ENCODE peak calls at places on chromosomes 5 and 9, in ten cellular contexts. A is activated effector memory CD4-positive, alpha-beta T cell treated with anti-CD3 and anti-CD28 coated beads, Interleukin-2, amount 50 U/mL, for 16 hours; P is activated T-cell treated with anti-CD3 and anti-CD28 coated beads, Interleukin-2, amount 50 U/mL, for 4 hours; H is kidney epithelial cell; U is Caco-2; K is activated naive CD4-positive, alpha-beta T cell; S is iris pigment epithelial cell; D is stimulated activated CD4-positive, alpha-beta T cell treated with anti-CD3 and anti-CD28 coated beads, TNF-alpha, amount 100 ng/mL, for 24 hours; W is M059J; F is AG09309. R is an unnamed sample.

GRCh38 chr5:71957431-71957934 is 149.8 kb upstream of the MAP1B start:
- DNase-seq in W (no peak), P (no peak), A (no peak), S (no peak), D (no peak), U (no peak), K (no peak), F (no peak), H (no peak), R (no peak)

GRCh38 chr9:113219972-113220371 is 1.1 kb downstream of the FKBP15 start:
- DNase-seq in S (peak), D (no peak), U (no peak), W (peak), A (no peak), P (no peak), H (no peak), F (peak), K (no peak), R (no peak)

GRCh38 chr5:170448221-170448620 is 55.6 kb upstream of the KCNIP1 start:
- DNase-seq in D (no peak), H (no peak), K (no peak), S (no peak), A (no peak), U (no peak), P (no peak), W (no peak), F (no peak), R (no peak)

GRCh38 chr9:133999866-134000265 is 7.7 kb upstream of the VAV2 start:
- DNase-seq in K (no peak), F (no peak), S (no peak), W (no peak), U (no peak), H (no peak), D (no peak), P (no peak), A (no peak), R (no peak)

GRCh38 chr9:6567140-6567591 is 78.4 kb downstream of the GLDC start:
- DNase-seq in U (no peak), F (peak), W (peak), S (peak), D (no peak), P (peak), H (peak), K (no peak), A (peak), R (no peak)

GRCh38 chr5:114387433-114387832 is 25.6 kb downstream of the KCNN2 start:
- DNase-seq in K (no peak), P (no peak), H (no peak), W (no peak), D (no peak), S (peak), F (no peak), A (no peak), U (no peak), R (no peak)

GRCh38 chr5:52740007-52740406 is 47.7 kb upstream of the ITGA1 start:
- DNase-seq in S (no peak), W (no peak), A (no peak), K (no peak), H (no peak), U (no peak), F (no peak), D (no peak), P (no peak), R (no peak)

GRCh38 chr5:151487544-151487943 is 40.1 kb downstream of the SLC36A1 start:
- DNase-seq in S (no peak), U (no peak), F (no peak), K (no peak), W (no peak), P (no peak), H (no peak), A (no peak), D (no peak), R (no peak)

GRCh38 chr5:169350016-169350415 is 49.1 kb upstream of the SLIT3 start:
- DNase-seq in D (no peak), K (no peak), A (no peak), H (peak), S (peak), P (no peak), W (peak), U (peak), F (peak), R (no peak)

GRCh38 chr9:127519301-127520166 is 68.2 kb downstream of the LRSAM1 start:
- DNase-seq in P (no peak), A (peak), S (peak), K (no peak), W (peak), H (peak), D (no peak), F (peak), U (no peak), R (no peak)

GRCh38 chr9:97880336-97880735 is 27.3 kb downstream of the FOXE1 start:
- DNase-seq in D (no peak), P (no peak), S (peak), U (no peak), F (no peak), A (no peak), W (peak), K (no peak), H (no peak), R (no peak)